ENCODE peak calls at places on chromosomes 11 and 22, in five cellular contexts. Y is ELR; Z is stimulated activated CD4-positive, alpha-beta T cell treated with anti-CD3 and anti-CD28 coated beads, Interleukin-12 subunit alpha, Interleukin-12 subunit beta, amount 100 ng/mL, for 4 hours; F is ACHN; X is cardiac fibroblast. R is an unnamed sample.

GRCh38 chr22:49973018-49973965 is 12.7 kb downstream of the PIM3 start:
- DNase-seq in Z (no peak), Y (peak), F (no peak), X (peak), R (peak)

GRCh38 chr11:725624-726202 is 19.7 kb downstream of the EPS8L2 start:
- DNase-seq in F (no peak), X (no peak), Z (no peak), Y (no peak), R (no peak)

GRCh38 chr11:126992804-126993111 is 7.8 kb downstream of the KIRREL3 start:
- DNase-seq in Y (peak), X (peak), Z (no peak), F (peak), R (no peak)

GRCh38 chr11:64263021-64263946 is 12.0 kb downstream of the PLCB3 start:
- DNase-seq in Y (peak), X (peak), Z (no peak), F (no peak), R (no peak)

GRCh38 chr22:43152355-43153071 is 1.2 kb downstream of the TSPO start:
- DNase-seq in Z (peak), Y (peak), X (peak), F (peak), R (peak)

GRCh38 chr11:65641233-65642013 is 3.5 kb downstream of the SIPA1 start:
- DNase-seq in X (no peak), Y (no peak), Z (no peak), F (no peak), R (no peak)

GRCh38 chr11:65419460-65419772 is 3.2 kb upstream of the NEAT1 start:
- DNase-seq in F (peak), Z (no peak), Y (no peak), X (no peak), R (peak)

GRCh38 chr22:44085743-44086741 is 61.9 kb downstream of the PARVB start:
- DNase-seq in X (peak), F (peak), Y (peak), Z (no peak), R (no peak)

GRCh38 chr22:25008666-25009065 is 56.1 kb downstream of the KIAA1671 start:
- DNase-seq in Y (no peak), X (no peak), F (peak), Z (no peak), R (no peak)

GRCh38 chr11:125874556-125875124 is 12.8 kb upstream of the HYLS1 start:
- DNase-seq in Y (peak), Z (peak), F (peak), X (peak), R (no peak)

GRCh38 chr11:5577101-5577500 is 3.6 kb upstream of the OR52B6 start:
- DNase-seq in Y (no peak), Z (no peak), F (no peak), X (no peak), R (no peak)

GRCh38 chr11:45213316-45213665 is 66.9 kb downstream of the PRDM11 start:
- DNase-seq in Y (no peak), F (no peak), Z (no peak), X (no peak), R (no peak)

GRCh38 chr11:35662649-35663407 is at the start of gene TRIM44:
- DNase-seq in Y (peak), X (peak), Z (peak), F (peak), R (peak)

GRCh38 chr11:33773399-33774355 is 643 bp downstream of the FBXO3 start:
- DNase-seq in X (peak), Y (peak), Z (peak), F (peak), R (no peak)

GRCh38 chr11:61551630-61552029 is 29.2 kb downstream of the SYT7 start:
- DNase-seq in X (peak), Z (no peak), F (peak), Y (peak), R (no peak)

GRCh38 chr11:131678658-131679340 is 308.4 kb downstream of the NTM start:
- DNase-seq in Y (no peak), Z (no peak), F (no peak), X (no peak), R (no peak)

GRCh38 chr11:60905551-60906113 is 753 bp downstream of the PRPF19 start:
- DNase-seq in X (peak), Z (no peak), Y (peak), F (peak), R (no peak)

GRCh38 chr11:120748485-120748814 is 236.9 kb downstream of the GRIK4 start:
- DNase-seq in X (no peak), F (no peak), Z (no peak), Y (no peak), R (no peak)

GRCh38 chr11:112784323-112785073 is 176.7 kb upstream of the NCAM1 start:
- DNase-seq in Z (no peak), X (peak), Y (no peak), F (peak), R (no peak)

GRCh38 chr22:50303848-50304527 is 3.5 kb downstream of the PLXNB2 start:
- DNase-seq in Z (no peak), X (no peak), Y (peak), F (no peak), R (no peak)

GRCh38 chr22:38674888-38675287 is 6.9 kb upstream of the TOMM22 start:
- DNase-seq in Z (no peak), Y (no peak), X (no peak), F (no peak), R (no peak)

GRCh38 chr11:43547900-43548381 is 132.6 kb upstream of the HSD17B12 start:
- DNase-seq in Y (no peak), Z (peak), F (no peak), X (no peak), R (no peak)

GRCh38 chr11:6817668-6818067 is 18.2 kb upstream of the OR6A2 start:
- DNase-seq in F (no peak), Z (no peak), X (no peak), Y (peak), R (no peak)

GRCh38 chr11:2991477-2992233 is 474 bp downstream of the NAP1L4 start:
- DNase-seq in X (peak), Y (peak), Z (no peak), F (peak), R (peak)

GRCh38 chr11:18192988-18193387 is 20.4 kb downstream of the MRGPRX4 start:
- DNase-seq in Z (no peak), F (no peak), Y (no peak), X (no peak), R (no peak)

GRCh38 chr11:67349927-67350465 is 3.4 kb downstream of the POLD4 start:
- DNase-seq in Z (no peak), X (no peak), F (no peak), Y (no peak), R (no peak)

GRCh38 chr11:58573451-58574104 is 2.1 kb downstream of the LPXN start:
- DNase-seq in F (peak), Y (peak), X (peak), Z (peak), R (peak)

GRCh38 chr22:47014636-47014930 is 252.1 kb downstream of the TBC1D22A start:
- DNase-seq in X (no peak), Z (no peak), F (no peak), Y (no peak), R (no peak)

GRCh38 chr11:19437760-19438159 is 197.0 kb upstream of the E2F8 start:
- DNase-seq in Z (no peak), F (peak), Y (peak), X (peak), R (no peak)

GRCh38 chr11:112459001-112459400 is 198.3 kb upstream of the PLET1 start:
- DNase-seq in F (peak), Z (no peak), Y (peak), X (peak), R (no peak)

GRCh38 chr11:19232910-19233503 is 7.7 kb downstream of the E2F8 start:
- DNase-seq in Y (peak), X (peak), Z (no peak), F (peak), R (no peak)

GRCh38 chr11:67320011-67320410 is 16.7 kb downstream of the SSH3 start:
- DNase-seq in F (no peak), X (no peak), Y (no peak), Z (no peak), R (no peak)

GRCh38 chr11:43555811-43556210 is 124.7 kb upstream of the HSD17B12 start:
- DNase-seq in X (peak), F (no peak), Y (no peak), Z (no peak), R (no peak)